ENCODE peak calls at places on chromosome 14, in six cellular contexts. G is fibroblast of lung, R is GM06990, E is activated B cell treated with CpG ODN at 0.5 μM for 24 hours, D is IMR-90, H is GM10248. A is an unnamed sample.

GRCh38 chr14:104117341-104118005 is 20.9 kb upstream of the KIF26A start:
- DNase-seq in G (no peak), E (no peak), H (no peak), D (no peak), R (no peak), A (no peak)

GRCh38 chr14:103656758-103657133 is 27.7 kb downstream of the KLC1 start:
- DNase-seq in E (no peak), H (no peak), G (no peak), D (no peak), R (no peak), A (no peak)

GRCh38 chr14:37816743-37817295 is 221.4 kb downstream of the TTC6 start:
- DNase-seq in E (no peak), D (no peak), G (no peak), H (no peak), R (no peak), A (no peak)

GRCh38 chr14:22910916-22911315 is 8.0 kb downstream of the RBM23 start:
- DNase-seq in H (no peak), D (no peak), R (no peak), G (no peak), E (no peak), A (no peak)

GRCh38 chr14:24848427-24848826 is 201.5 kb downstream of the STXBP6 start:
- DNase-seq in H (no peak), E (no peak), G (peak), R (no peak), D (peak), A (no peak)

GRCh38 chr14:58731465-58732330 is 93.9 kb downstream of the DACT1 start:
- DNase-seq in H (no peak), D (peak), G (peak), E (no peak), R (no peak), A (peak)

GRCh38 chr14:36317650-36318049 is 2.8 kb downstream of the MBIP start:
- DNase-seq in R (no peak), E (no peak), H (no peak), G (peak), D (peak), A (no peak)

GRCh38 chr14:32109676-32110075 is 32.6 kb downstream of the ARHGAP5 start:
- DNase-seq in G (peak), D (peak), H (no peak), E (no peak), R (no peak), A (no peak)

GRCh38 chr14:50260072-50260471 is 28.7 kb upstream of the SOS2 start:
- DNase-seq in E (no peak), R (no peak), D (no peak), H (no peak), G (no peak), A (no peak)

GRCh38 chr14:68806526-68807147 is 13.8 kb upstream of the ZFP36L1 start:
- DNase-seq in D (no peak), R (no peak), G (no peak), H (no peak), E (no peak), A (no peak)

GRCh38 chr14:23351681-23352505 is 794 bp downstream of the SLC22A17 start:
- DNase-seq in G (peak), H (no peak), E (no peak), D (no peak), R (no peak), A (no peak)

GRCh38 chr14:74763803-74764531 is 851 bp downstream of the YLPM1 start:
- DNase-seq in R (no peak), D (peak), G (peak), H (peak), E (peak), A (no peak)

GRCh38 chr14:100187247-100187833 is 27.9 kb upstream of the DEGS2 start:
- DNase-seq in R (no peak), G (no peak), D (no peak), E (no peak), H (no peak), A (no peak)

GRCh38 chr14:35829449-35829848 is 3.3 kb downstream of the BRMS1L start:
- DNase-seq in D (peak), G (peak), H (no peak), R (no peak), E (no peak), A (no peak)

GRCh38 chr14:22387776-22388241 is 201.2 kb downstream of the DAD1 start:
- DNase-seq in R (no peak), H (no peak), D (no peak), E (no peak), G (peak), A (no peak)

GRCh38 chr14:52661314-52661713 is 34.0 kb downstream of the ERO1A start:
- DNase-seq in H (no peak), E (no peak), R (no peak), D (no peak), G (no peak), A (no peak)

GRCh38 chr14:60327447-60328331 is 78.7 kb downstream of the PPM1A start:
- DNase-seq in R (peak), D (peak), G (peak), E (peak), H (peak), A (no peak)

GRCh38 chr14:76936483-76936882 is 92.0 kb downstream of the IRF2BPL start:
- DNase-seq in D (peak), E (no peak), R (no peak), G (peak), H (no peak), A (no peak)

GRCh38 chr14:60815371-60815770 is 80.8 kb downstream of the MNAT1 start:
- DNase-seq in R (peak), G (no peak), D (no peak), E (no peak), H (peak), A (no peak)

GRCh38 chr14:88556581-88556980 is 1.8 kb upstream of the PTPN21 start:
- DNase-seq in G (peak), E (no peak), D (peak), R (no peak), H (no peak), A (no peak)

GRCh38 chr14:88562532-88562830 is 356 bp upstream of the ZC3H14 start:
- DNase-seq in H (no peak), G (no peak), E (no peak), R (no peak), D (no peak), A (no peak)

GRCh38 chr14:88563845-88564244 is 1.0 kb downstream of the ZC3H14 start:
- DNase-seq in D (no peak), R (no peak), G (no peak), H (no peak), E (no peak), A (no peak)

GRCh38 chr14:88562831-88563686 is at the start of gene ZC3H14:
- DNase-seq in H (peak), E (peak), G (peak), R (peak), D (peak), A (peak)

GRCh38 chr14:88559852-88560251 is 3.0 kb upstream of the ZC3H14 start:
- DNase-seq in G (peak), D (peak), E (no peak), R (no peak), H (no peak), A (no peak)
- TF ChIP-seq CTCF in G (peak), D (peak), E (no peak), R (peak), H (no peak), A (peak)

GRCh38 chr14:106185837-106186233 is 659.5 kb downstream of the TMEM121 start:
- DNase-seq in G (no peak), D (no peak), R (no peak), E (no peak), H (no peak), A (no peak)
- TF ChIP-seq CTCF in G (no peak), D (no peak), R (peak), E (no peak), H (peak), A (no peak)

GRCh38 chr14:64158608-64159007 is 135.6 kb downstream of the ESR2 start:
- DNase-seq in R (no peak), G (no peak), E (no peak), D (no peak), H (no peak), A (no peak)

GRCh38 chr14:64159588-64159987 is 134.6 kb downstream of the ESR2 start:
- DNase-seq in D (no peak), R (no peak), E (no peak), H (no peak), G (no peak), A (no peak)
- TF ChIP-seq CTCF in D (no peak), R (no peak), E (no peak), H (no peak), G (no peak), A (no peak)

DNA sequence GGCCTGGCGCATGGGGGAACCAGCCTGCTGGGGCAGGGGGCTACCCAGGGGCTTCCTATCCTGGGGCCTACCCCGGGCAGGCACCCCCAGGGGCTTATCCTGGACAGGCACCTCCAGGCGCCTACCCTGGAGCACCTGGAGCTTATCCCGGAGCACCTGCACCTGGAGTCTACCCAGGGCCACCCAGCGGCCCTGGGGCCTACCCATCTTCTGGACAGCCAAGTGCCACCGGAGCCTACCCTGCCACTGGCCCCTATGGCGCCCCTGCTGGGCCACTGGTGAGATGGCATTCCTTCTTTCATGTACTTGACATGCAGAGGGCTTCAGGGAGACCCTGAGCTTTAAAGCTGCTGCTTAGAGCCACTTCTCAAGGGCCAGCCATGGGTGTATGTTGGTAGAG is 9.0 kb downstream of the LGALS3 start:
- DNase-seq in R (no peak), H (no peak), D (no peak), E (no peak), G (no peak), A (no peak)
- TF ChIP-seq CTCF in R (peak), H (peak), D (peak), E (no peak), G (peak), A (peak)

DNA sequence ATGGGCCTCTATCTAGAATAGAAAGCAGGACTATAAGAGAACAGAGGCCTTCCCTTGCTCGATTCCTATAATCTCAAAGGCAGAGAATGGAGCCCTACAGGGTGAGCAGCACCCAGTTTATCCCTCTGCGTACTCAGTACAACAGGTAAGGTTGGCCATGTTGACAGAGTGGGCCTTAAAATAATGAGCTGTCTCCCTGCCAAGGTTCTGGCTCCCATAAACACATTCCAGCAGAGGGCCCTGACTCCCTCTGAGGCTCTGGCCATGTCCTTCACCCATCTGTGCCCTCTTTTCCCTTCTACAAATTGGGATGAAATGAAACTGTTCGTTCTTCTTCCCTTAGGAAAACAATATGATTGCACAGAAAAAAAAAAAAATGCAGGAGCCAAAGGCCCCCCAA is 16.9 kb upstream of the PNMA1 start:
- DNase-seq in D (no peak), R (no peak), E (no peak), G (no peak), H (no peak), A (no peak)
- TF ChIP-seq CTCF in D (no peak), R (no peak), E (no peak), G (no peak), H (no peak), A (no peak)